ENCODE peak calls at places on chromosome 4, in six cellular contexts. P is activated CD4-positive, alpha-beta memory T cell treated with anti-CD3 and anti-CD28 coated beads, Interleukin-2, amount 10 ng/mL, durations not matched to agents 7 days and 5 days; U is foreskin fibroblast; G is SW480; L is cardiac septum; F is CD8-positive, alpha-beta memory T cell. B is an unnamed sample.

GRCh38 chr4:88244821-88245579 is 39.4 kb downstream of the PPM1K start:
- DNase-seq in G (no peak), F (peak; percentile 23), L (no peak), U (no peak), P (peak; percentile 52), B (no peak)

GRCh38 chr4:38663021-38663800 is 788 bp upstream of the KLF3 start:
- DNase-seq in F (no peak), U (peak; percentile 56), P (no peak), L (no peak), G (no peak), B (peak; percentile 57)

GRCh38 chr4:120517966-120518365 is 404.6 kb downstream of the PRDM5 start:
- DNase-seq in G (peak; percentile 4), P (no peak), L (no peak), F (no peak), U (peak; percentile 81), B (peak; percentile 9)

GRCh38 chr4:107870916-107871786 is 46.4 kb downstream of the SGMS2 start:
- DNase-seq in F (no peak), P (no peak), U (peak; percentile 9), G (no peak), L (no peak), B (no peak)

GRCh38 chr4:20253272-20253798 is 1.6 kb downstream of the SLIT2 start:
- DNase-seq in F (no peak), U (no peak), G (no peak), L (no peak), P (no peak), B (no peak)

GRCh38 chr4:11073621-11074051 is 355.1 kb downstream of the HS3ST1 start:
- DNase-seq in G (no peak), U (peak; percentile 66), F (no peak), P (no peak), L (no peak), B (peak; percentile 99)

GRCh38 chr4:80197601-80198444 is 520 bp downstream of the PRDM8 start:
- DNase-seq in G (no peak), P (no peak), F (no peak), L (no peak), U (peak; percentile 59), B (no peak)

GRCh38 chr4:147683172-147683571 is 791 bp downstream of the PRMT9 start:
- DNase-seq in L (no peak), P (peak; percentile 24), G (peak; percentile 8), F (no peak), U (peak; percentile 55), B (no peak)

GRCh38 chr4:53702334-53703266 is 111.3 kb upstream of the LNX1 start:
- DNase-seq in G (peak; percentile 63), F (no peak), L (peak; percentile 85), P (no peak), U (peak; percentile 90), B (no peak)

GRCh38 chr4:478373-478772 is 20.6 kb downstream of the ZNF721 start:
- DNase-seq in P (no peak), F (no peak), G (no peak), U (peak; percentile 1), L (no peak), B (no peak)

GRCh38 chr4:9889306-9889705 is 107.9 kb downstream of the DRD5 start:
- DNase-seq in U (no peak), L (no peak), P (no peak), F (no peak), G (no peak), B (no peak)